ENCODE peak calls at places on chromosomes 5 and 9, in seven cellular contexts. C is NCI-H774; O is B cell; P is hepatocyte; B is activated naive CD8-positive, alpha-beta T cell treated with anti-CD3 and anti-CD28 coated beads, Interleukin-2, amount 10 ng/mL, durations not matched to agents 7 days and 5 days; Q is CD8-positive, alpha-beta T cell; Z is choroid plexus epithelial cell. V is an unnamed sample.
A peak's percentile ranks its signal among the peaks of the same experiment; 100 is the strongest.

GRCh38 chr5:16574789-16575785 is 41.7 kb downstream of the RETREG1 start:
- DNase-seq in C (no peak), O (no peak), P (no peak), B (no peak), Q (no peak), Z (peak; percentile 84), V (no peak)

GRCh38 chr5:139482050-139482889 is at the start of gene STING1:
- DNase-seq in C (peak; percentile 53), O (no peak), P (peak; percentile 86), B (peak; percentile 67), Q (peak; percentile 74), Z (peak; percentile 99), V (no peak)

GRCh38 chr9:26077860-26078259 is 399.6 kb upstream of the TUSC1 start:
- DNase-seq in C (no peak), O (no peak), P (no peak), B (no peak), Q (no peak), Z (no peak), V (no peak)

GRCh38 chr5:68344447-68345111 is 129.0 kb downstream of the PIK3R1 start:
- DNase-seq in C (no peak), O (no peak), P (peak; percentile 49), B (no peak), Q (no peak), Z (peak; percentile 61), V (no peak)

GRCh38 chr5:149133795-149134777 is 7.2 kb upstream of the ABLIM3 start:
- DNase-seq in C (no peak), O (no peak), P (no peak), B (no peak), Q (no peak), Z (peak; percentile 83), V (no peak)

GRCh38 chr9:16689352-16689938 is 181.0 kb downstream of the BNC2 start:
- DNase-seq in C (no peak), O (no peak), P (no peak), B (no peak), Q (no peak), Z (peak; percentile 47), V (no peak)

GRCh38 chr9:93132946-93133640 is 958 bp downstream of the NINJ1 start:
- DNase-seq in C (no peak), O (no peak), P (peak; percentile 68), B (no peak), Q (no peak), Z (peak; percentile 45), V (no peak)

GRCh38 chr5:68245325-68245724 is 29.8 kb downstream of the PIK3R1 start:
- DNase-seq in C (no peak), O (no peak), P (no peak), B (no peak), Q (no peak), Z (no peak), V (no peak)

GRCh38 chr5:89282832-89283510 is 400.0 kb upstream of the MEF2C start:
- DNase-seq in C (no peak), O (no peak), P (peak; percentile 7), B (no peak), Q (no peak), Z (peak; percentile 59), V (no peak)

GRCh38 chr5:149895416-149896345 is 48.9 kb downstream of the PDE6A start:
- DNase-seq in C (no peak), O (no peak), P (no peak), B (no peak), Q (no peak), Z (peak; percentile 69), V (no peak)

GRCh38 chr5:54285573-54286124 is 24.7 kb downstream of the ARL15 start:
- DNase-seq in C (no peak), O (no peak), P (peak; percentile 44), B (no peak), Q (no peak), Z (no peak), V (no peak)

GRCh38 chr5:53987091-53987490 is 323.3 kb downstream of the ARL15 start:
- DNase-seq in C (no peak), O (no peak), P (no peak), B (no peak), Q (no peak), Z (no peak), V (no peak)

GRCh38 chr5:179285236-179285635 is 60.0 kb downstream of the ADAMTS2 start:
- DNase-seq in C (no peak), O (no peak), P (no peak), B (no peak), Q (no peak), Z (no peak), V (no peak)

GRCh38 chr5:32851774-32852173 is 140.7 kb downstream of the NPR3 start:
- DNase-seq in C (no peak), O (no peak), P (no peak), B (no peak), Q (no peak), Z (no peak), V (no peak)

GRCh38 chr5:74357827-74358226 is 282.7 kb downstream of the ENC1 start:
- DNase-seq in C (peak; percentile 32), O (no peak), P (no peak), B (no peak), Q (no peak), Z (no peak), V (no peak)

GRCh38 chr9:97811534-97812246 is 41.3 kb upstream of the FOXE1 start:
- DNase-seq in C (no peak), O (no peak), P (no peak), B (no peak), Q (no peak), Z (peak; percentile 49), V (no peak)

GRCh38 chr9:70420267-70421019 is 6.0 kb upstream of the KLF9 start:
- DNase-seq in C (peak; percentile 84), O (peak; percentile 85), P (peak; percentile 92), B (peak; percentile 84), Q (no peak), Z (peak; percentile 97), V (peak; percentile 35)

GRCh38 chr5:6633469-6634326 is 458 bp downstream of the SRD5A1 start:
- DNase-seq in C (no peak), O (no peak), P (peak; percentile 70), B (no peak), Q (no peak), Z (peak; percentile 35), V (peak; percentile 17)

GRCh38 chr9:137762414-137763061 is 115.0 kb upstream of the CACNA1B start:
- DNase-seq in C (no peak), O (no peak), P (no peak), B (no peak), Q (no peak), Z (no peak), V (no peak)

GRCh38 chr5:129593525-129593924 is 133.4 kb downstream of the ADAMTS19 start:
- DNase-seq in C (no peak), O (no peak), P (no peak), B (no peak), Q (no peak), Z (no peak), V (no peak)

GRCh38 chr9:34375901-34376595 is 650 bp downstream of the MYORG start:
- DNase-seq in C (peak; percentile 29), O (peak; percentile 81), P (peak; percentile 75), B (peak; percentile 68), Q (peak; percentile 66), Z (peak; percentile 12), V (peak; percentile 74)

GRCh38 chr5:124790895-124791732 is 44.7 kb upstream of the ZNF608 start:
- DNase-seq in C (no peak), O (no peak), P (peak; percentile 61), B (no peak), Q (no peak), Z (no peak), V (no peak)

GRCh38 chr9:94085062-94085639 is 887 bp downstream of the PTPDC1 start:
- DNase-seq in C (no peak), O (no peak), P (no peak), B (no peak), Q (no peak), Z (peak; percentile 60), V (no peak)

GRCh38 chr9:129164246-129164930 is 13.7 kb downstream of the IER5L start:
- DNase-seq in C (no peak), O (no peak), P (peak; percentile 67), B (no peak), Q (no peak), Z (peak; percentile 57), V (no peak)

GRCh38 chr5:39072915-39073758 is 1.1 kb downstream of the RICTOR start:
- DNase-seq in C (peak; percentile 58), O (peak; percentile 56), P (peak; percentile 73), B (no peak), Q (peak; percentile 66), Z (peak; percentile 52), V (peak; percentile 58)

GRCh38 chr9:37974506-37975173 is 70.7 kb upstream of the SLC25A51 start:
- DNase-seq in C (no peak), O (no peak), P (peak; percentile 62), B (no peak), Q (no peak), Z (peak; percentile 77), V (no peak)

GRCh38 chr9:19998823-19999455 is 210.1 kb upstream of the SLC24A2 start:
- DNase-seq in C (no peak), O (no peak), P (no peak), B (no peak), Q (no peak), Z (peak; percentile 15), V (no peak)